ENCODE peak calls at places on chromosomes 16 and 17, in five cellular contexts. J, L, G, I and D are unnamed samples.

GRCh38 chr17:16439303-16439791 is 24.0 kb downstream of the TRPV2 start:
- DNase-seq in I (no peak), J (no peak), G (no peak), L (no peak), D (no peak)

GRCh38 chr16:24853830-24854229 is 8.1 kb downstream of the SLC5A11 start:
- DNase-seq in G (peak; percentile 75), I (no peak), J (peak; percentile 28), L (no peak), D (no peak)

GRCh38 chr16:58970775-58971174 is 236.7 kb upstream of the GOT2 start:
- DNase-seq in L (no peak), I (no peak), G (no peak), J (no peak), D (no peak)

GRCh38 chr17:4479340-4479981 is 19.2 kb upstream of the SPNS2 start:
- DNase-seq in J (no peak), I (no peak), G (no peak), L (no peak), D (no peak)

GRCh38 chr17:43356999-43357398 is 41.8 kb upstream of the ARL4D start:
- DNase-seq in G (no peak), J (no peak), L (no peak), I (no peak), D (no peak)

GRCh38 chr17:19541445-19541844 is 7.8 kb downstream of the SLC47A1 start:
- DNase-seq in I (no peak), G (no peak), L (no peak), J (no peak), D (no peak)

GRCh38 chr17:21358682-21359482 is 17.3 kb upstream of the KCNJ12 start:
- DNase-seq in L (no peak), I (no peak), G (no peak), J (no peak), D (no peak)

GRCh38 chr16:13136896-13137295 is 235.5 kb downstream of the SHISA9 start:
- DNase-seq in J (no peak), G (no peak), I (no peak), L (no peak), D (no peak)

GRCh38 chr17:74981979-74982662 is 5.3 kb upstream of the CDR2L start:
- DNase-seq in I (peak; percentile 83), L (peak; percentile 83), J (peak; percentile 94), G (peak; percentile 99), D (no peak)
- TF ChIP-seq POLR2AphosphoS5 in I (peak; percentile 74), L (peak; percentile 34), J (peak; percentile 99), G (peak; percentile 93), D (peak; percentile 90)

GRCh38 chr17:69540356-69540755 is 125.9 kb downstream of the MAP2K6 start:
- DNase-seq in G (no peak), I (no peak), L (no peak), J (no peak), D (no peak)
- H3K27ac ChIP-seq in G (peak overlapping the region; percentile 86), I (no peak overlapping the region), L (no peak overlapping the region), J (no peak overlapping the region), D (no peak overlapping the region)

GRCh38 chr17:75864448-75864871 is 9.3 kb upstream of the WBP2 start:
- DNase-seq in I (no peak), G (peak; percentile 35), J (peak; percentile 74), L (peak; percentile 91), D (no peak)
- TF ChIP-seq POLR2AphosphoS5 in I (no peak), G (no peak), J (no peak), L (no peak), D (no peak)

DNA sequence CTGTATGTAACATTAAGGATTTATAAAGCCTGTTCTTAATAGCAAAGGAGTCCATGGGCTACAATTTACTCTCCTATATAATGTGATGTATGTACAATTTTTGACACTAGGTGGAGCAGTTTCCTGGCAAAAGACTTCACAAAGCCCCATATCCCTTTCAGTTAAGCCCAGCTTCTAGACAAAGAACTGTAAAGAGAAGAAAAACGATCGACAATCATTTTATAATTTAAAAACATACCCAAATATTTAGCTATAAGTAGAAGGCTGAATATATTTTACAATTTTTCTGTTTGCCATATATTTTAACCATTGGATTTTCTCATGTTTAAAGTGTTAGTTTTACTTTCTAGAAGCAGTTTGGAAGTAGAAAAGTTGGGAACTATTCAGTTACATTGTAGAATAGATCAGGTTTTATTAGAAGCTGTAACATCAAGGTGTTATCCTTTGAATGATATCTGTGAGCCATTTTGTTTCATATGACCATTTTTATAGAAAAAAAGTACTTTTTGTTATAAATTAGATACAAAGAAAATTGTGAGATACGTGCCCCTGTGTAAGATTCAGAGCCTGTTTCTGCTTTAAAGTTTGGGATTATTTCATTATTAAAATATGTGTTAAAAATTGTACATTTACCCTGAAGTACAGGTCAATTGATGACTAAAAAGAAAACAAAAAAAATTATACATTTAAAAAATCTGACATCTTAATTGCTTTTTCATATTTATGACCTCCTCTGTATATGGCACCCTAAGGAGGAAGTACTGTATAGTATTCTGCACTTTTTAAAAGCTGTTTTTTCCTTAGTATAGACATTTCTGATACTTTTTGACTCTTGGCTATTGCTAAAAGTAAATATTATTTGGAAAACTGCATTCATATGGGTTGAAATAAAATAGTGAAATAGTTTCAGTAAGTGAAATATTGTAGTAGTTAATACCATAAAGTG is 46.3 kb downstream of the VMP1 start:
- DNase-seq in G (peak; percentile 78), I (no peak), L (no peak), J (peak; percentile 91), D (peak; percentile 90)
- H3K27ac ChIP-seq in G (peak overlapping the region; percentile 99), I (peak overlapping the region; percentile 71), L (peak overlapping the region; percentile 4), J (peak overlapping the region; percentile 10), D (peak overlapping the region; percentile 63)